ENCODE peak calls at places on chromosomes 7 and 10, in five cellular contexts. N is GM12878, W is HepG2, E is SK-N-SH, C is K562. D is an unnamed sample. For H3K27me3, the result is how much of the 10 kb centered on the place peaks cover.

GRCh38 chr7:128103498-128104108 is 72.4 kb upstream of the LRRC4 start:
- DNase-seq in N (no peak), W (peak), E (peak), C (no peak), D (peak)

GRCh38 chr7:95527776-95528250 is 42.1 kb downstream of the ASB4 start:
- DNase-seq in N (no peak), W (no peak), E (no peak), C (no peak), D (no peak)

GRCh38 chr10:18238875-18239485 is 98.8 kb downstream of the CACNB2 start:
- DNase-seq in N (no peak), W (peak), E (peak), C (peak), D (no peak)

GRCh38 chr10:13376297-13376696 is 28.2 kb upstream of the SEPHS1 start:
- DNase-seq in N (no peak), W (no peak), E (no peak), C (no peak), D (no peak)

GRCh38 chr7:94182066-94182465 is 177.9 kb upstream of the BET1 start:
- DNase-seq in N (no peak), W (no peak), E (no peak), C (no peak), D (no peak)

GRCh38 chr7:57381581-57381980 is 68.4 kb upstream of the ZNF716 start:
- DNase-seq in N (no peak), W (no peak), E (no peak), C (no peak), D (no peak)

GRCh38 chr7:91347288-91347687 is 83.1 kb downstream of the FZD1 start:
- DNase-seq in N (no peak), W (no peak), E (no peak), C (no peak), D (no peak)

GRCh38 chr7:105268056-105268455 is 120.7 kb downstream of the SRPK2 start:
- DNase-seq in N (no peak), W (no peak), E (peak), C (peak), D (no peak)

GRCh38 chr10:44976352-44977198 is 2.0 kb downstream of the DEPP1 start:
- DNase-seq in N (no peak), W (no peak), E (no peak), C (no peak), D (no peak)

GRCh38 chr10:91924212-91925021 is 847 bp downstream of the BTAF1 start:
- DNase-seq in N (no peak), W (no peak), E (no peak), C (no peak), D (no peak)

GRCh38 chr7:140200102-140200989 is 23.6 kb upstream of the KDM7A start:
- DNase-seq in N (no peak), W (peak), E (no peak), C (peak), D (no peak)

GRCh38 chr10:75191821-75192568 is 18.6 kb upstream of the VDAC2 start:
- DNase-seq in N (no peak), W (peak), E (no peak), C (peak), D (no peak)

GRCh38 chr10:102678842-102679289 is 34.6 kb downstream of the TRIM8 start:
- DNase-seq in N (no peak), W (peak), E (peak), C (peak), D (no peak)

GRCh38 chr10:44886966-44887365 is 24.2 kb upstream of the TMEM72 start:
- DNase-seq in N (no peak), W (no peak), E (no peak), C (no peak), D (no peak)

GRCh38 chr10:727162-727790 is 37.8 kb upstream of the DIP2C start:
- DNase-seq in N (no peak), W (no peak), E (no peak), C (no peak), D (no peak)

GRCh38 chr7:151735186-151735853 is 141.6 kb downstream of the PRKAG2 start:
- DNase-seq in N (no peak), W (no peak), E (no peak), C (no peak), D (no peak)

GRCh38 chr10:17425584-17426262 is 28.7 kb downstream of the ST8SIA6 start:
- DNase-seq in N (no peak), W (no peak), E (no peak), C (peak), D (no peak)

GRCh38 chr10:80468806-80469421 is 14.8 kb downstream of the TSPAN14 start:
- DNase-seq in N (no peak), W (no peak), E (no peak), C (no peak), D (no peak)

GRCh38 chr7:134724606-134725005 is 54.8 kb upstream of the CALD1 start:
- DNase-seq in N (peak), W (peak), E (no peak), C (peak), D (no peak)

GRCh38 chr10:7937315-7937945 is 117.1 kb upstream of the GATA3 start:
- DNase-seq in N (no peak), W (no peak), E (no peak), C (no peak), D (no peak)

GRCh38 chr10:26881600-26882331 is 21.0 kb upstream of the ABI1 start:
- DNase-seq in N (no peak), W (peak), E (peak), C (peak), D (no peak)

GRCh38 chr10:75972494-75973276 is 541.3 kb downstream of the LRMDA start:
- DNase-seq in N (no peak), W (no peak), E (peak), C (no peak), D (no peak)

GRCh38 chr7:27697861-27698430 is 35.3 kb upstream of the HIBADH start:
- DNase-seq in N (peak), W (peak), E (no peak), C (no peak), D (peak)

GRCh38 chr10:31749981-31750850 is 178.4 kb downstream of the ARHGAP12 start:
- DNase-seq in N (no peak), W (no peak), E (peak), C (no peak), D (no peak)

GRCh38 chr10:108166401-108166800 is 1001.9 kb upstream of the SORCS1 start:
- DNase-seq in N (no peak), W (no peak), E (no peak), C (no peak), D (no peak)

GRCh38 chr10:114279886-114280644 is 41.0 kb downstream of the VWA2 start:
- DNase-seq in N (no peak), W (no peak), E (no peak), C (no peak), D (no peak)
- TF ChIP-seq REST in N (no peak), W (no peak), E (no peak), C (no peak), D (no peak)

DNA sequence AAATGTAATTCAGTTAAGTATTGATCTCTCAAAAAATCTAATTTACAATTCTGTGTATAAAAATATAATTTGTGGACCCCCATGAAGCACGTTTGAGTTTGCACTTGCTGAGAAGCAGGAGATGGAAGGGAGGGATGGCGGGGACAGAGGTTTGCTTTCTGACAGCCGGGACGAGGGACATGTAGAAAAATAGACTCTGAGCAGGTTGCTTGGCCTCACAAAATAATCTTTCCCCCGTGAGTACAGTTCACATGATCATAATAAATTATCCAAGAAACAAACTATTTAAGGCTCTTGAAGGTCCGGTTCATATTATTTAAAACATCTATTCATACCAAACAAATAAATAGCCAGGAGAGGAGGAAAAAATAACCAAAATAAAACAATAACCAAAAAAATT is 10.0 kb downstream of the SHH start:
- DNase-seq in N (no peak), W (no peak), E (no peak), C (no peak), D (no peak)
- H3K27me3 ChIP-seq in N (under half), W (under half), E (half or more), C (under half), D (under half)

GRCh38 chr7:48246073-48246472 is 74.8 kb downstream of the ABCA13 start:
- DNase-seq in N (peak), W (no peak), E (no peak), C (no peak), D (no peak)
- TF ChIP-seq GABPA in N (no peak), W (no peak), E (no peak), C (no peak), D (no peak)

DNA sequence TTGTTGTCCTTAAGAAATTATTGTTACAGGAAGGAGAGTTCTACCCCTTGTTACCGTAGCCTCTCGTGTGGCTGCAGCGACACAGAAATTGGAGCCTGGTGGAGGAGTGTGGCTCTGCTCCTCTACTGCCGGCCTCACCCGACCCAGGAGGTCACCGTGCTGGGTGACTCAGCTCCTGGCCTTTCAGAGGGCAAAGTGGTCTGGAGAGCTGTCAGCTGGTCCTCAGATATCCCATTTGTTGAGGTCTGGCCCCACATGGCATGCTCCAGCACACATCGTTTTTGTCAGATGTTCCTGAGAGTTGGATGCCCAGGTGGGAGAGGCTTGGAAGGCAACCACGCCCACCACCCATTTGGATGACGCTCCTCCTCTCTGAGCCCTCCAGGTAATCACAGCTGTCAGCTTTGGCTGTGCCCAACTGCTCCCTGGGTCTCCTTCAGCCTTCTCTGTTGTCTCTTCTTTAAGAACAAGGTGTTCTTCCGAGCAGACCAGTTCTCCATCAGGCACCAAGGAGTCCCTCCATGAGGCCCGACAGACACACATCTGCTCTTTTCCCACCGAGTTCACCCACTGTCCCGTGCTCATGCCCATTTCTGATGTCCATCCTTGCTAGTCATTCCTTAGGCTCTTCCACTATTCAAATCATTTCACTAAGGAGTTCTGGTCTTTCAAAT is 80.3 kb downstream of the RAMP3 start:
- DNase-seq in N (no peak), W (no peak), E (no peak), C (peak), D (no peak)
- TF ChIP-seq REST in N (no peak), W (no peak), E (no peak), C (no peak), D (no peak)

GRCh38 chr7:31778296-31778695 is 91.3 kb downstream of the PPP1R17 start:
- DNase-seq in N (no peak), W (no peak), E (no peak), C (no peak), D (no peak)

GRCh38 chr7:31775511-31775910 is 88.5 kb downstream of the PPP1R17 start:
- DNase-seq in N (no peak), W (no peak), E (no peak), C (no peak), D (no peak)

GRCh38 chr7:31782411-31782991 is 95.5 kb downstream of the PPP1R17 start:
- DNase-seq in N (peak), W (peak), E (peak), C (peak), D (peak)

GRCh38 chr7:31772211-31772610 is 85.2 kb downstream of the PPP1R17 start:
- DNase-seq in N (no peak), W (no peak), E (no peak), C (no peak), D (no peak)

DNA sequence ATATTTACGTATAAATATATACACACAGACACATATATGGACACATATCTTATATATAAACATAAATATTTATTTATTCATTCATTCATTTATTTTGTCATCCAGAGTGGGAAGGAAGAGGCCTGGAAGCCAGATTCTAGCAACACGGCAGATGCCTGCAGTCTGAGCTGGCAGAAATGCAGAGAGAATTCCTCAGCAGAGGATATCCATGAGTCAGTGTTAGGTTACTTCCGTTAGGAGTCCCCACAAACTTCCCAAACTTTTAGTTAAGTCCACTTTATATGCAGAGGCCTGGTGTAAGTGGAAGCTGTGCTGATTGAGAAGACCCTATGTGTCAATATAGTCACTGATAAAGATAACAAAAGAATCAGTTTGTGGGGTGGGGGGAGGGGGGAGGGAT is 89.6 kb downstream of the PPP1R17 start:
- DNase-seq in N (no peak), W (no peak), E (no peak), C (no peak), D (no peak)
- H3K27me3 ChIP-seq in N (under half), W (under half), E (under half), C (under half), D (under half)

D was measured in HL-60.